ENCODE peak calls at places on chromosome 6, in ten cellular contexts. B is tibial nerve; A is HepG2; G is cardiac muscle cell; W is CD8-positive, alpha-beta T cell; N is PC-9; T is pancreas; S is neural progenitor cell; O is HCT116; U is esophagus squamous epithelium. F is an unnamed sample.

GRCh38 chr6:68892432-68892831 is 257.4 kb downstream of the ADGRB3 start:
- DNase-seq in G (no peak), O (no peak), W (no peak), B (no peak), A (no peak), S (no peak), T (no peak), U (no peak), N (no peak), F (no peak)

GRCh38 chr6:167827588-167828324 is 1.0 kb downstream of the AFDN start:
- DNase-seq in B (peak; percentile 25), S (peak; percentile 77), T (peak; percentile 57), W (no peak), G (peak; percentile 70), N (peak; percentile 27), U (no peak), A (peak; percentile 74), O (no peak), F (peak; percentile 82)

GRCh38 chr6:3861424-3861823 is 12.3 kb downstream of the FAM50B start:
- DNase-seq in G (no peak), S (no peak), O (no peak), B (no peak), W (no peak), A (no peak), U (no peak), T (no peak), N (no peak), F (no peak)

GRCh38 chr6:168865-169455 is 123.3 kb upstream of the DUSP22 start:
- DNase-seq in O (peak; percentile 38), B (no peak), S (peak; percentile 49), U (no peak), T (no peak), G (peak; percentile 57), A (peak; percentile 59), N (no peak), W (no peak), F (no peak)

GRCh38 chr6:135012764-135013163 is 41.9 kb downstream of the HBS1L start:
- DNase-seq in N (no peak), B (no peak), W (no peak), A (no peak), U (no peak), T (no peak), G (no peak), O (no peak), S (no peak), F (no peak)

GRCh38 chr6:81623106-81623834 is 129.2 kb downstream of the TENT5A start:
- DNase-seq in A (no peak), G (no peak), S (no peak), T (no peak), U (no peak), N (no peak), W (no peak), B (no peak), O (no peak), F (no peak)

GRCh38 chr6:30074331-30075093 is 1.1 kb downstream of the RNF39 start:
- DNase-seq in W (no peak), O (no peak), G (no peak), T (no peak), B (no peak), A (no peak), S (peak; percentile 62), N (peak; percentile 47), U (no peak), F (no peak)

GRCh38 chr6:3455490-3456394 is 1.1 kb downstream of the SLC22A23 start:
- DNase-seq in O (no peak), A (peak; percentile 38), S (peak; percentile 55), B (no peak), N (peak; percentile 14), U (no peak), G (peak; percentile 49), W (no peak), T (peak; percentile 67), F (peak; percentile 73)

GRCh38 chr6:106510090-106510970 is 119.0 kb downstream of the RTN4IP1 start:
- DNase-seq in S (peak; percentile 69), N (peak; percentile 52), A (peak; percentile 40), O (no peak), U (no peak), B (no peak), T (peak; percentile 62), G (peak; percentile 42), W (no peak), F (peak; percentile 92)

DNA sequence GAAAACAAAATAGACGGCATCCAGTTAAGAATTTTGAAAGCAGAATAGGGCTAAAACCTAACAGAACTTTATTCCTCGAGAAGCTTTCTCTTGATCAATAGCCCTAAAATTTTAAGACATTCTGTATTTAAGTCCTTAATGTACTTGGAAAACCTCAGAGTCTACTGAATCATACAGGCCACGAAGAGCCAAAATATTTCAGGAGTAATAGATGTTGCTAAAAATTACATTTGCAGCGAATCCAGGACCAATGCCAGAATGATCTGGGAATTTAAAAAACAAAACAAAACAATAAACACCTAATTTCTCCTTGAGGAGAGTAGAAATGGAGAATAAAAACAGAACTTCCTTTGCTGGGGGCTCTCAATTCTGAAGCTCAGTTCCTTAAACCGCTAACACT is 23.3 kb downstream of the ATXN1 start:
- DNase-seq in B (no peak), N (no peak), A (no peak), O (no peak), S (no peak), T (no peak), W (no peak), U (no peak), G (no peak), F (no peak)
- H3K4me1 ChIP-seq in B (peaks cover 66% of the 10 kb centered on the region), N (no peaks in the 10 kb centered on the region), A (peaks cover 71% of the 10 kb centered on the region), O (peaks cover 11% of the 10 kb centered on the region), S (peaks cover 19% of the 10 kb centered on the region), T (peaks cover 15% of the 10 kb centered on the region), W (peaks cover 4% of the 10 kb centered on the region), U (peaks cover 34% of the 10 kb centered on the region), G (no peaks in the 10 kb centered on the region), F (peaks cover 63% of the 10 kb centered on the region)

GRCh38 chr6:11218077-11218392 is 14.4 kb downstream of the NEDD9 start:
- DNase-seq in T (no peak), B (no peak), W (no peak), S (no peak), U (no peak), A (no peak), G (no peak), N (no peak), O (no peak), F (no peak)

GRCh38 chr6:11217360-11218076 is 14.9 kb downstream of the NEDD9 start:
- DNase-seq in U (no peak), O (no peak), W (no peak), B (no peak), N (no peak), A (peak; percentile 79), G (no peak), S (no peak), T (peak; percentile 67), F (no peak)

GRCh38 chr6:11214911-11215310 is 17.6 kb downstream of the NEDD9 start:
- DNase-seq in U (no peak), A (no peak), W (no peak), G (no peak), T (no peak), B (no peak), O (no peak), N (no peak), S (no peak), F (no peak)

GRCh38 chr6:11214438-11214837 is 18.0 kb downstream of the NEDD9 start:
- DNase-seq in S (no peak), W (no peak), B (no peak), G (no peak), O (no peak), A (no peak), T (no peak), U (no peak), N (no peak), F (no peak)

GRCh38 chr6:11215773-11216172 is 16.7 kb downstream of the NEDD9 start:
- DNase-seq in S (peak; percentile 48), W (no peak), O (no peak), A (no peak), U (no peak), T (peak; percentile 30), G (no peak), N (no peak), B (no peak), F (no peak)
- H3K27ac ChIP-seq in S (no peak overlapping the region), W (no peak overlapping the region), O (no peak overlapping the region), A (peak overlapping the region; percentile 2), U (peak overlapping the region; percentile 33), T (no peak overlapping the region), G (no peak overlapping the region), N (no peak overlapping the region), B (peak overlapping the region; percentile 87), F (peak overlapping the region; percentile 94)

GRCh38 chr6:43856005-43856765 is 86.2 kb downstream of the VEGFA start:
- DNase-seq in A (peak; percentile 86), W (no peak), U (no peak), T (peak; percentile 64), B (no peak), S (peak; percentile 72), G (peak; percentile 70), N (peak; percentile 49), O (peak; percentile 21), F (peak; percentile 78)
- TF ChIP-seq CTCF in A (peak; percentile 99), W (no peak), U (peak; percentile 15), T (peak; percentile 56), B (no peak), S (peak; percentile 58), G (peak; percentile 33), N (peak; percentile 66), O (peak; percentile 71), F (peak; percentile 39)

GRCh38 chr6:34159844-34160243 is 14.0 kb upstream of the GRM4 start:
- DNase-seq in U (no peak), A (no peak), W (no peak), B (no peak), N (no peak), G (no peak), S (no peak), T (no peak), O (no peak), F (no peak)
- H3K4me1 ChIP-seq in U (peaks cover 2% of the 10 kb centered on the region), A (peaks cover 8% of the 10 kb centered on the region), W (peaks cover 3% of the 10 kb centered on the region), B (peaks cover 2% of the 10 kb centered on the region), N (no peaks in the 10 kb centered on the region), G (no peaks in the 10 kb centered on the region), S (no peaks in the 10 kb centered on the region), T (no peaks in the 10 kb centered on the region), O (peaks cover 7% of the 10 kb centered on the region), F (peaks cover 2% of the 10 kb centered on the region)

GRCh38 chr6:48101277-48101676 is 9.7 kb downstream of the PTCHD4 start:
- DNase-seq in S (no peak), N (no peak), O (no peak), T (no peak), B (no peak), W (no peak), G (no peak), U (no peak), A (no peak), F (no peak)

GRCh38 chr6:48099713-48100675 is 11.0 kb downstream of the PTCHD4 start:
- DNase-seq in W (no peak), A (no peak), N (no peak), U (no peak), S (no peak), O (no peak), T (no peak), G (no peak), B (no peak), F (no peak)

DNA sequence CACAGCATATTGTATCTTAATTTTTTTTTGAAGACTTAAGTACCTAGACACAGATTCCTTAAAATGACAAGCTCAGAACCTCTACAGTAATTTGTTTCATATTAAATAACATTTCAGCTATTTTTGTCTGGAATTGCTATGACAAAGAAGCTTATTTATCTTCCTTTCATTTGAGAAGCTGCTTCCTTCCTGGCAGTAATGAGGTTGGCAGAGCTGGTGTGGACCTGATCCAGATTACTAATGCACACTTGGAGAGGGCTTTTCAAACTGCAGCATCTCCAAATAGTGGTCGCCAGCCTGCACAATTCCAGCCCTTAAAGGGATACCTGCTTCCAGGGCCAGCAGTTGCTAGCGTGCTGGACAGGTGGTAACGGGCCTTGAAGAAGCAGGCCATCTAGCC is 12.1 kb downstream of the PTCHD4 start:
- DNase-seq in T (no peak), S (no peak), N (no peak), W (no peak), O (no peak), B (no peak), A (no peak), U (no peak), G (no peak), F (no peak)
- H3K27ac ChIP-seq in T (no peak overlapping the region), S (no peak overlapping the region), N (no peak overlapping the region), W (no peak overlapping the region), O (no peak overlapping the region), B (no peak overlapping the region), A (no peak overlapping the region), U (no peak overlapping the region), G (no peak overlapping the region), F (no peak overlapping the region)